ENCODE peak calls at places on chromosomes 7 and 10, in nine cellular contexts. One of them, this sample, is unnamed.
A peak's percentile ranks its signal among the peaks of the same experiment; 100 is the strongest.

GRCh38 chr7:87564290-87564963 is 36.3 kb downstream of the ABCB1 start:
- DNase-seq in psoas muscle: no peak
- DNase-seq in choroid plexus epithelial cell: peak; percentile 21
- DNase-seq in GM12865: peak; percentile 60
- DNase-seq in cardiac muscle cell: peak; percentile 20
- DNase-seq in IMR-90: no peak
- DNase-seq in AG04450: no peak
- DNase-seq in neural crest cell: peak; percentile 1
- DNase-seq in chondrocyte: no peak
- DNase-seq in this sample: no peak

GRCh38 chr10:33434948-33435347 is 100.5 kb upstream of the NRP1 start:
- DNase-seq in AG04450: no peak
- DNase-seq in GM12865: no peak
- DNase-seq in choroid plexus epithelial cell: no peak
- DNase-seq in neural crest cell: no peak
- DNase-seq in cardiac muscle cell: no peak
- DNase-seq in IMR-90: no peak
- DNase-seq in chondrocyte: no peak
- DNase-seq in psoas muscle: no peak
- DNase-seq in this sample: no peak

GRCh38 chr7:106064836-106065559 is 47.1 kb downstream of the SYPL1 start:
- DNase-seq in neural crest cell: no peak
- DNase-seq in chondrocyte: no peak
- DNase-seq in choroid plexus epithelial cell: peak; percentile 82
- DNase-seq in psoas muscle: peak; percentile 88
- DNase-seq in AG04450: peak; percentile 70
- DNase-seq in IMR-90: peak; percentile 88
- DNase-seq in GM12865: no peak
- DNase-seq in cardiac muscle cell: no peak
- DNase-seq in this sample: peak; percentile 96

GRCh38 chr7:21154592-21154991 is 273.3 kb upstream of the SP4 start:
- DNase-seq in chondrocyte: no peak
- DNase-seq in IMR-90: no peak
- DNase-seq in GM12865: no peak
- DNase-seq in cardiac muscle cell: no peak
- DNase-seq in neural crest cell: no peak
- DNase-seq in AG04450: no peak
- DNase-seq in psoas muscle: no peak
- DNase-seq in choroid plexus epithelial cell: no peak
- DNase-seq in this sample: no peak

GRCh38 chr10:96417432-96417831 is 58.6 kb upstream of the OPALIN start:
- DNase-seq in GM12865: peak; percentile 56
- DNase-seq in neural crest cell: no peak
- DNase-seq in chondrocyte: no peak
- DNase-seq in IMR-90: no peak
- DNase-seq in cardiac muscle cell: peak; percentile 40
- DNase-seq in psoas muscle: no peak
- DNase-seq in choroid plexus epithelial cell: peak; percentile 25
- DNase-seq in AG04450: no peak
- DNase-seq in this sample: peak; percentile 7

GRCh38 chr10:106504536-106504935 is 660.0 kb downstream of the SORCS1 start:
- DNase-seq in chondrocyte: no peak
- DNase-seq in neural crest cell: no peak
- DNase-seq in AG04450: no peak
- DNase-seq in IMR-90: no peak
- DNase-seq in cardiac muscle cell: no peak
- DNase-seq in GM12865: no peak
- DNase-seq in psoas muscle: no peak
- DNase-seq in choroid plexus epithelial cell: no peak
- DNase-seq in this sample: no peak

GRCh38 chr7:138247568-138248328 is 171.5 kb downstream of the AKR1D1 start:
- DNase-seq in GM12865: no peak
- DNase-seq in IMR-90: no peak
- DNase-seq in cardiac muscle cell: no peak
- DNase-seq in neural crest cell: no peak
- DNase-seq in chondrocyte: no peak
- DNase-seq in psoas muscle: no peak
- DNase-seq in AG04450: no peak
- DNase-seq in choroid plexus epithelial cell: peak; percentile 77
- DNase-seq in this sample: no peak

GRCh38 chr10:34764347-34764991 is 50.6 kb downstream of the PARD3 start:
- DNase-seq in GM12865: no peak
- DNase-seq in psoas muscle: no peak
- DNase-seq in IMR-90: no peak
- DNase-seq in chondrocyte: no peak
- DNase-seq in neural crest cell: no peak
- DNase-seq in AG04450: no peak
- DNase-seq in choroid plexus epithelial cell: no peak
- DNase-seq in cardiac muscle cell: no peak
- DNase-seq in this sample: no peak

GRCh38 chr10:99372546-99373271 is 43.6 kb downstream of the CNNM1 start:
- DNase-seq in cardiac muscle cell: no peak
- DNase-seq in choroid plexus epithelial cell: peak; percentile 65
- DNase-seq in GM12865: no peak
- DNase-seq in chondrocyte: no peak
- DNase-seq in IMR-90: peak; percentile 42
- DNase-seq in AG04450: no peak
- DNase-seq in neural crest cell: no peak
- DNase-seq in psoas muscle: no peak
- DNase-seq in this sample: peak; percentile 74

DNA sequence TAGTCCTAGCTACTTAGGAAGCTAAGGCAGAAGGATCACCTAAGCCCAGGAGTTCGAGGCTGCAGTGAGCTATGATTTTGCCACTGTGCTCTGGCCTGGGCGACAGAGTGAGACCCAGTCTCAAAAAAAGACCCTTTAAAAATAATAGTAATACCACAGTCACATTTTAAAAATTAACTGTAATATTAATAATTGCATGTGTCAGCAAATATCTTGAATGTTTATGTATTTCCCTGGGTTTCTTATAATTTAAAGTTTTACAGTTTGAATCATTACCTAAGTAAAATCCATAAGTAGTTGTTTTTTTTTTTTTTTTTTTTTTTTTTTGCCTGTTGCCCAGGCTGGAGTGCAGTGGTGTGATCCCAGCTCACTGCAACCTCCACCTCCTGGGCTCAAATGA is 69.2 kb downstream of the LYZL2 start:
- DNase-seq in chondrocyte: no peak
- DNase-seq in neural crest cell: no peak
- DNase-seq in IMR-90: no peak
- DNase-seq in AG04450: no peak
- DNase-seq in psoas muscle: no peak
- DNase-seq in GM12865: no peak
- DNase-seq in choroid plexus epithelial cell: no peak
- DNase-seq in cardiac muscle cell: no peak
- DNase-seq in this sample: no peak
- TF ChIP-seq CTCF in chondrocyte: no peak
- TF ChIP-seq CTCF in neural crest cell: no peak
- TF ChIP-seq CTCF in IMR-90: no peak
- TF ChIP-seq CTCF in AG04450: no peak
- TF ChIP-seq CTCF in psoas muscle: no peak
- TF ChIP-seq CTCF in GM12865: no peak
- TF ChIP-seq CTCF in choroid plexus epithelial cell: no peak
- TF ChIP-seq CTCF in cardiac muscle cell: no peak
- TF ChIP-seq CTCF in this sample: no peak

DNA sequence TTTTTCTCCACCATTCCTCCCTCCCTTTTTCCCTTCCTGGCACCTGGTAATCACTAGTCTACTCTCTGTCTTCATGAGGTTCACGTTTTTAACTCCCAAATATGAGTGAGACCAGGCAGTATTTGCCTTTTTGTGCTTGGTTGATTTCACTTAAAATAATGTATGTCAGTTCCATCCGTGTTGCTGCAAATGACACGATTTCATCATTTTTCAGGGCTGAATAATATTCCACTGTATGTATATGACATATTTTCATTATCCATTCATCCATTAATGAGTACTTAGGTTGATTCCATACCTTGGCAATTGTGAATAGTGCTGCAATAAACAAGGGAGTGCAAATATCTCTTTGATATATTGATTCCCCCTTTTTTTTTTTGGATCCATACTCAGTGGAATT is 25.8 kb downstream of the GALNT17 start:
- DNase-seq in GM12865: no peak
- DNase-seq in neural crest cell: no peak
- DNase-seq in choroid plexus epithelial cell: no peak
- DNase-seq in cardiac muscle cell: no peak
- DNase-seq in psoas muscle: no peak
- DNase-seq in chondrocyte: no peak
- DNase-seq in IMR-90: no peak
- DNase-seq in AG04450: no peak
- DNase-seq in this sample: no peak
- TF ChIP-seq CTCF in GM12865: no peak
- TF ChIP-seq CTCF in neural crest cell: no peak
- TF ChIP-seq CTCF in choroid plexus epithelial cell: no peak
- TF ChIP-seq CTCF in cardiac muscle cell: no peak
- TF ChIP-seq CTCF in psoas muscle: no peak
- TF ChIP-seq CTCF in chondrocyte: no peak
- TF ChIP-seq CTCF in IMR-90: no peak
- TF ChIP-seq CTCF in AG04450: no peak
- TF ChIP-seq CTCF in this sample: no peak

GRCh38 chr7:46685051-46685450 is 764.0 kb upstream of the IGFBP3 start:
- DNase-seq in IMR-90: no peak
- DNase-seq in cardiac muscle cell: no peak
- DNase-seq in AG04450: no peak
- DNase-seq in neural crest cell: no peak
- DNase-seq in GM12865: peak; percentile 27
- DNase-seq in chondrocyte: no peak
- DNase-seq in choroid plexus epithelial cell: no peak
- DNase-seq in psoas muscle: no peak
- DNase-seq in this sample: no peak
- TF ChIP-seq CTCF in IMR-90: no peak
- TF ChIP-seq CTCF in cardiac muscle cell: no peak
- TF ChIP-seq CTCF in AG04450: no peak
- TF ChIP-seq CTCF in neural crest cell: no peak
- TF ChIP-seq CTCF in GM12865: peak; percentile 6
- TF ChIP-seq CTCF in chondrocyte: peak; percentile 14
- TF ChIP-seq CTCF in choroid plexus epithelial cell: peak; percentile 13
- TF ChIP-seq CTCF in psoas muscle: no peak
- TF ChIP-seq CTCF in this sample: peak; percentile 44

GRCh38 chr10:3292601-3293000 is 120.0 kb upstream of the PITRM1 start:
- DNase-seq in GM12865: no peak
- DNase-seq in neural crest cell: no peak
- DNase-seq in chondrocyte: no peak
- DNase-seq in choroid plexus epithelial cell: no peak
- DNase-seq in IMR-90: no peak
- DNase-seq in psoas muscle: no peak
- DNase-seq in cardiac muscle cell: no peak
- DNase-seq in AG04450: no peak
- DNase-seq in this sample: no peak

GRCh38 chr10:3290550-3290949 is 118.0 kb upstream of the PITRM1 start:
- DNase-seq in cardiac muscle cell: no peak
- DNase-seq in choroid plexus epithelial cell: no peak
- DNase-seq in GM12865: no peak
- DNase-seq in chondrocyte: no peak
- DNase-seq in psoas muscle: no peak
- DNase-seq in IMR-90: no peak
- DNase-seq in AG04450: no peak
- DNase-seq in neural crest cell: no peak
- DNase-seq in this sample: no peak

GRCh38 chr10:3293536-3294431 is 121.2 kb upstream of the PITRM1 start:
- DNase-seq in AG04450: no peak
- DNase-seq in IMR-90: peak; percentile 17
- DNase-seq in psoas muscle: no peak
- DNase-seq in chondrocyte: no peak
- DNase-seq in choroid plexus epithelial cell: peak; percentile 24
- DNase-seq in cardiac muscle cell: no peak
- DNase-seq in GM12865: no peak
- DNase-seq in neural crest cell: no peak
- DNase-seq in this sample: no peak

GRCh38 chr10:3295501-3296005 is 123.0 kb upstream of the PITRM1 start:
- DNase-seq in chondrocyte: no peak
- DNase-seq in psoas muscle: no peak
- DNase-seq in AG04450: no peak
- DNase-seq in choroid plexus epithelial cell: no peak
- DNase-seq in cardiac muscle cell: no peak
- DNase-seq in IMR-90: no peak
- DNase-seq in GM12865: no peak
- DNase-seq in neural crest cell: no peak
- DNase-seq in this sample: no peak

GRCh38 chr10:3294919-3295318 is 122.3 kb upstream of the PITRM1 start:
- DNase-seq in GM12865: no peak
- DNase-seq in psoas muscle: no peak
- DNase-seq in AG04450: no peak
- DNase-seq in neural crest cell: no peak
- DNase-seq in chondrocyte: no peak
- DNase-seq in cardiac muscle cell: no peak
- DNase-seq in IMR-90: no peak
- DNase-seq in choroid plexus epithelial cell: peak; percentile 40
- DNase-seq in this sample: no peak
- TF ChIP-seq CTCF in GM12865: no peak
- TF ChIP-seq CTCF in psoas muscle: no peak
- TF ChIP-seq CTCF in AG04450: no peak
- TF ChIP-seq CTCF in neural crest cell: no peak
- TF ChIP-seq CTCF in chondrocyte: no peak
- TF ChIP-seq CTCF in cardiac muscle cell: no peak
- TF ChIP-seq CTCF in IMR-90: no peak
- TF ChIP-seq CTCF in choroid plexus epithelial cell: peak; percentile 46
- TF ChIP-seq CTCF in this sample: no peak

DNA sequence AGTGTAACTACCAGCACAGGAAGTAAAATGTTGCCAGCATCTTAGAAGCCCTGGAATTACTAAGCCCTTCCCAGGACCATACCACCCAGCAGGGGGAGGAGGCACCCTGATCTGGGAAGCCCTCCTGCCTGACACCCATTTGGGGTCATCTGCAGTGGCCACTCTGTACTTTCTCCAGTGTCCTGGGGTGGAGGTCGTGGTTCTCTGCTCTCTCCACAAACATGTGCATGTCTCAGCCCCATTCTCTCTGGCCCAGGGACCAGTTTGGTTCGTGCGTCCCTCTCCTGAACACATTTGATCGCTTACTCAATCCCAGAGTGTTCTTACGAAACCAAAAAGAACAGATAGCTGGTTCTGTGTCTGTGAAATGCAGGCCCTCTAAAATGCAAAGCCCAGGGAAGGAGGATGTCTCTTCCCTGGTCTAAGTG is 9.4 kb upstream of the LRRC27 start:
- DNase-seq in choroid plexus epithelial cell: peak; percentile 75
- DNase-seq in AG04450: no peak
- DNase-seq in neural crest cell: no peak
- DNase-seq in chondrocyte: peak; percentile 19
- DNase-seq in IMR-90: peak; percentile 30
- DNase-seq in GM12865: peak; percentile 51
- DNase-seq in cardiac muscle cell: no peak
- DNase-seq in psoas muscle: no peak
- DNase-seq in this sample: no peak
- TF ChIP-seq CTCF in choroid plexus epithelial cell: peak; percentile 66
- TF ChIP-seq CTCF in AG04450: peak; percentile 32
- TF ChIP-seq CTCF in neural crest cell: no peak
- TF ChIP-seq CTCF in chondrocyte: peak; percentile 30
- TF ChIP-seq CTCF in IMR-90: peak; percentile 26
- TF ChIP-seq CTCF in GM12865: no peak
- TF ChIP-seq CTCF in cardiac muscle cell: peak; percentile 60
- TF ChIP-seq CTCF in psoas muscle: no peak
- TF ChIP-seq CTCF in this sample: peak; percentile 26

DNA sequence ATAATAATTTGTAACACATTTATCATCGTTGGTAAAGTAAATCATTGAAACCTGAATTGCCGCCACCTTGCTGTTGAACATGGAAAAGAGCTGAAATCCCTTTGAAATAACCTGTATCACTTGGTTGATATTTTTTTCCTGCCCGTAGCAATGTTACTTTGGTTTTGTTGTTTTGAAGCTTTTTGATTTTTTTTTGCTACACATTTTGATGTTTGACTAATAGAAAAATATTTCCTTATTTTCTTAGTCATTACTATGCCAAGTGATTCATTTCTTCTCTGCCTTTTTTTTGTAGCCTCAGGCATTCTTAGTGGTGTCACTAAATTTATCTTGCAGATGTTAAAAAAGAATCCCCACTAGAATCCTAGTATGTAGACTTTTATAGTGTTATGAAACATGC is 235.1 kb upstream of the MEOX2 start:
- DNase-seq in AG04450: no peak
- DNase-seq in GM12865: no peak
- DNase-seq in neural crest cell: no peak
- DNase-seq in choroid plexus epithelial cell: peak; percentile 23
- DNase-seq in IMR-90: peak; percentile 54
- DNase-seq in cardiac muscle cell: no peak
- DNase-seq in chondrocyte: no peak
- DNase-seq in psoas muscle: no peak
- DNase-seq in this sample: peak; percentile 75
- TF ChIP-seq CTCF in AG04450: no peak
- TF ChIP-seq CTCF in GM12865: no peak
- TF ChIP-seq CTCF in neural crest cell: no peak
- TF ChIP-seq CTCF in choroid plexus epithelial cell: peak; percentile 41
- TF ChIP-seq CTCF in IMR-90: no peak
- TF ChIP-seq CTCF in cardiac muscle cell: no peak
- TF ChIP-seq CTCF in chondrocyte: peak; percentile 70
- TF ChIP-seq CTCF in psoas muscle: no peak
- TF ChIP-seq CTCF in this sample: peak; percentile 48

This sample was measured in HFFc6.